ENCODE peak calls at places on chromosomes 16 and 17, in five cellular contexts. One of them, this sample, is unnamed.

GRCh38 chr17:36717088-36717487 is 115.7 kb downstream of the MRM1 start:
- DNase-seq in H1: no peak
- DNase-seq in GM12878: no peak
- DNase-seq in K562: no peak
- DNase-seq in SK-N-SH: no peak
- DNase-seq in this sample: no peak

GRCh38 chr16:50067290-50067853 is 1.6 kb downstream of the HEATR3 start:
- DNase-seq in H1: peak; percentile 46
- DNase-seq in GM12878: no peak
- DNase-seq in K562: peak; percentile 23
- DNase-seq in SK-N-SH: peak; percentile 53
- DNase-seq in this sample: peak; percentile 20

GRCh38 chr16:71440669-71441347 is 1.0 kb downstream of the TLE7 start:
- DNase-seq in K562: peak; percentile 70
- DNase-seq in SK-N-SH: peak; percentile 57
- DNase-seq in H1: peak; percentile 82
- DNase-seq in GM12878: no peak
- DNase-seq in this sample: peak; percentile 39

GRCh38 chr17:8273884-8274444 is 14.5 kb upstream of the RANGRF start:
- DNase-seq in GM12878: no peak
- DNase-seq in K562: no peak
- DNase-seq in SK-N-SH: no peak
- DNase-seq in H1: no peak
- DNase-seq in this sample: no peak

GRCh38 chr17:2259769-2260536 is 43.6 kb downstream of the SMG6 start:
- DNase-seq in GM12878: peak; percentile 85
- DNase-seq in H1: no peak
- DNase-seq in SK-N-SH: no peak
- DNase-seq in K562: no peak
- DNase-seq in this sample: peak; percentile 36

GRCh38 chr16:15732416-15732815 is 82.4 kb downstream of the NDE1 start:
- DNase-seq in K562: no peak
- DNase-seq in SK-N-SH: no peak
- DNase-seq in H1: no peak
- DNase-seq in GM12878: no peak
- DNase-seq in this sample: no peak

GRCh38 chr16:82651921-82652601 is 25.3 kb downstream of the CDH13 start:
- DNase-seq in K562: no peak
- DNase-seq in SK-N-SH: no peak
- DNase-seq in GM12878: peak; percentile 74
- DNase-seq in H1: no peak
- DNase-seq in this sample: no peak

GRCh38 chr16:23694707-23695373 is 16.2 kb downstream of the PLK1 start:
- DNase-seq in H1: peak; percentile 86
- DNase-seq in GM12878: no peak
- DNase-seq in SK-N-SH: peak; percentile 56
- DNase-seq in K562: peak; percentile 38
- DNase-seq in this sample: no peak

GRCh38 chr17:53137919-53138318 is 684.8 kb upstream of the KIF2B start:
- DNase-seq in H1: no peak
- DNase-seq in SK-N-SH: no peak
- DNase-seq in GM12878: no peak
- DNase-seq in K562: no peak
- DNase-seq in this sample: no peak

GRCh38 chr17:78883090-78883532 is 19.9 kb downstream of the CEP295NL start:
- DNase-seq in GM12878: no peak
- DNase-seq in SK-N-SH: peak; percentile 94
- DNase-seq in K562: peak; percentile 85
- DNase-seq in H1: no peak
- DNase-seq in this sample: no peak

GRCh38 chr17:78051186-78051972 is 77.2 kb downstream of the TMC6 start:
- DNase-seq in SK-N-SH: no peak
- DNase-seq in GM12878: no peak
- DNase-seq in K562: no peak
- DNase-seq in H1: no peak
- DNase-seq in this sample: no peak

GRCh38 chr17:63571632-63572310 is 21.5 kb downstream of the DCAF7 start:
- DNase-seq in H1: no peak
- DNase-seq in GM12878: no peak
- DNase-seq in SK-N-SH: no peak
- DNase-seq in K562: peak; percentile 46
- DNase-seq in this sample: no peak

GRCh38 chr17:63412234-63412633 is 33.9 kb downstream of the CYB561 start:
- DNase-seq in GM12878: no peak
- DNase-seq in SK-N-SH: no peak
- DNase-seq in K562: no peak
- DNase-seq in H1: no peak
- DNase-seq in this sample: no peak

DNA sequence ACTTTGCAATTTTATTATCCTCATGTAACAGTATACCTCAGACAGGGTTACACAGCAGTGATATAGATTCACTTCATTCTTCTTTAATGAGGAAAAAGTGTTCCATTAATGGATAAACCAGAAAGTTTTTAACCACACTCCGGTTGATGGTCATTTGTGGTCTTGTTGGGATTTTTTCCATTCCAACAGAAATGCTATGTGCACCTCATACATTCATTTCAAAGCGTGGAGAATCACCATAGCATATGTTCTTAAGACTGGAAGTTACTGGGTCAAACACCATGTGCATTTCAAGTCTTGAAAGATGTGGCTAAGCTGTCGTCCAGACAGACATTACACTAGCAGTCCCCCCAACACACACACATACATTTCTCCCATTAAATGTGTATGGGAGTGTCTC is 245.8 kb upstream of the CDH5 start:
- DNase-seq in SK-N-SH: no peak
- DNase-seq in H1: no peak
- DNase-seq in K562: no peak
- DNase-seq in GM12878: no peak
- DNase-seq in this sample: no peak
- TF ChIP-seq TAF1 in SK-N-SH: no peak
- TF ChIP-seq TAF1 in H1: no peak
- TF ChIP-seq TAF1 in K562: no peak
- TF ChIP-seq TAF1 in GM12878: no peak
- TF ChIP-seq TAF1 in this sample: no peak

DNA sequence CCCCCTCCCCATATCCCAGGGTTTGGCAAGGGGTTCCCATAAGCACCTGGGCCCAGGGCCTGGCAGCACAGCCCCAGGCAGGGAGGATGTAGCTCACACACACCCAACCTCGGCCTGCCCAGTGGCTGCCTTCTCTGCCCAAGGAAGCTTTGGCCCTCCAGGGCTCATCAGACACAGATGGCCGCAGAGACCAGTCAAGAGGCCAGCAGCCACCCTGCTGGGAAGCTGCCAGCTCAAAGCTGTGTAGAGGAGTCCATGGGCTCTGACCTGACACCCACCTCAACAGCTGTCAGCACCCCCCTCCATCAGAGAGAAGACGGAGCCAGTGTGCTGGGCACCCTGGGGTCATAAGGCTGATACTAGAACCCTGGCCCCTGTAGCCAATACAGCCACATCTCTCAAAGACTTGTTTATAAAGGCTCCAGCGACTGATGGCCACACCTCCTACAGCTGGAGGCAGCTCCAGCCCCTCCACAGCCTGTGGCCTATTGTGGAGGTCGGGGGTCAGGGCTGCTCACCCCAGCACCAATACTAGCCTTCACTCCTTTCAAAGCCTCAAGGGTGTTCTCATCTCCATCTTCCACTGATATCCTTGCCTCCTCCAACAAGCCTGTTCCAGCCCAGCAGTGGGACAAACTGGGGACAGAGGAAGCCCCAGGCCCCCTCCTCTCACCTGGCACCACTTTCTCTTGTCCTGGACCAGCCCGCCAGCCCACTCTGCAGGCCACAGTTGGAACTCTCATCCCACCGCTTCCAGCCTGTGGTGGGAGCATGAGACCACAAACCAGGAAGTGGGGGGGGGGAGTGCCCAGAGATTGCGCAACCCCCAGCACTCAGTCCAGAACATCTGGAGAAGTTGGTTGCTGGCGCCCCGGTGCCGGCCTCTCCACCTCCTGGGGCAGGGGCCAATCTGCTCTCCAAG is 2.2 kb upstream of the MPG start:
- DNase-seq in SK-N-SH: peak; percentile 63
- DNase-seq in H1: no peak
- DNase-seq in GM12878: no peak
- DNase-seq in K562: peak; percentile 73
- DNase-seq in this sample: no peak
- TF ChIP-seq TAF1 in SK-N-SH: no peak
- TF ChIP-seq TAF1 in H1: no peak
- TF ChIP-seq TAF1 in GM12878: no peak
- TF ChIP-seq TAF1 in K562: no peak
- TF ChIP-seq TAF1 in this sample: no peak

GRCh38 chr16:58284488-58284887 is 10.3 kb downstream of the PRSS54 start:
- DNase-seq in GM12878: no peak
- DNase-seq in SK-N-SH: no peak
- DNase-seq in H1: no peak
- DNase-seq in K562: no peak
- DNase-seq in this sample: no peak
- TF ChIP-seq TAF1 in GM12878: no peak
- TF ChIP-seq TAF1 in SK-N-SH: no peak
- TF ChIP-seq TAF1 in H1: no peak
- TF ChIP-seq TAF1 in K562: no peak
- TF ChIP-seq TAF1 in this sample: no peak

DNA sequence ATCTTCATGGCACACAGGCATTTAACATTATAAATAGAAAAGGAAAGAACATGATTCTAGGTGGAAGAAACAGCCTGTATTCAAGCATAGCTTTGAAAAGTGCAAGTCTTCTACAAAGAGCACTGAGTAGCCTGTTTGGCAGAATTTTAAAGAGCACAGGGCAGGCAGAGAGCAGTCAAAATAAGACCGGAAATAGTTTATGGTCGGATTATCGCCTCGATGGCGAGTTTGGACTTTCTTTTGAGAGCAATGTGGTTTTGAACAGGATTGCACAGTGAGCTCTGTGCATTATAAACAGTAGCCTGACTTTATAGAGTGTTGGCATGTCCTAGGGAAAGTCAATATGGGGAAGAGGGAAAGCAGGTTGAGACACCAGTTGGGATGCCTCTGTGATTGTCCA is 6.2 kb upstream of the TMEM100 start:
- DNase-seq in GM12878: no peak
- DNase-seq in K562: no peak
- DNase-seq in SK-N-SH: no peak
- DNase-seq in H1: no peak
- DNase-seq in this sample: no peak
- TF ChIP-seq TAF1 in GM12878: no peak
- TF ChIP-seq TAF1 in K562: no peak
- TF ChIP-seq TAF1 in SK-N-SH: no peak
- TF ChIP-seq TAF1 in H1: no peak
- TF ChIP-seq TAF1 in this sample: no peak

GRCh38 chr17:46009681-46010596 is 10.9 kb downstream of the STH start:
- DNase-seq in SK-N-SH: no peak
- DNase-seq in GM12878: no peak
- DNase-seq in K562: no peak
- DNase-seq in H1: no peak
- DNase-seq in this sample: no peak
- TF ChIP-seq TAF1 in SK-N-SH: no peak
- TF ChIP-seq TAF1 in GM12878: no peak
- TF ChIP-seq TAF1 in K562: no peak
- TF ChIP-seq TAF1 in H1: no peak
- TF ChIP-seq TAF1 in this sample: no peak

GRCh38 chr17:48209973-48210372 is 102.4 kb downstream of the SNX11 start:
- DNase-seq in GM12878: no peak
- DNase-seq in K562: no peak
- DNase-seq in H1: no peak
- DNase-seq in SK-N-SH: no peak
- DNase-seq in this sample: no peak

GRCh38 chr17:48215583-48216139 is 108.1 kb downstream of the SNX11 start:
- DNase-seq in GM12878: no peak
- DNase-seq in K562: peak; percentile 68
- DNase-seq in SK-N-SH: peak; percentile 26
- DNase-seq in H1: peak; percentile 47
- DNase-seq in this sample: no peak

GRCh38 chr17:48211787-48212186 is 104.2 kb downstream of the SNX11 start:
- DNase-seq in GM12878: no peak
- DNase-seq in SK-N-SH: no peak
- DNase-seq in H1: no peak
- DNase-seq in K562: no peak
- DNase-seq in this sample: no peak

GRCh38 chr17:48211011-48211410 is 103.4 kb downstream of the SNX11 start:
- DNase-seq in GM12878: no peak
- DNase-seq in H1: no peak
- DNase-seq in K562: no peak
- DNase-seq in SK-N-SH: no peak
- DNase-seq in this sample: no peak

GRCh38 chr17:48213797-48214196 is 106.2 kb downstream of the SNX11 start:
- DNase-seq in SK-N-SH: no peak
- DNase-seq in K562: no peak
- DNase-seq in GM12878: no peak
- DNase-seq in H1: no peak
- DNase-seq in this sample: no peak
- TF ChIP-seq TAF1 in SK-N-SH: no peak
- TF ChIP-seq TAF1 in K562: no peak
- TF ChIP-seq TAF1 in GM12878: no peak
- TF ChIP-seq TAF1 in H1: no peak
- TF ChIP-seq TAF1 in this sample: no peak

DNA sequence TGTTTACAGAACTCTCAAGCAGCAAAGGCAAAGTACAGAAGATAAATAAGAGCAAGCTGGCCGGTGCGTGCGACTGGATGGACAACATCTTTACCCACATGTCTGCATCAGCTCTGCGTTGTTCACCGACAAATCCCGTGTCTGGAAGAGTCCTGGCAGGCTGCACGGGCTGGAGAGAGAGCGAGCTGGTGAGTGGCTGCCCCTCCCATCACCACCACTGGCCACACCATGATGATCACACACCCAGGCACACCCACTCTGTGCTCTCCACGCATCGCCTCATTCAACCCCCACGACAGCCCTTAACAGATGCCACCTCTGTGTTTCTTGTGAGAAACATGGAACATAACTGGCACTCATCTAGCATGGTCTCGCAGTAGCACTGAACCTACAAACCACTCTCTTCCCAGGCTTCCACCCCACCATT is 59.2 kb downstream of the ANKRD11 start:
- DNase-seq in GM12878: no peak
- DNase-seq in K562: no peak
- DNase-seq in H1: no peak
- DNase-seq in SK-N-SH: no peak
- DNase-seq in this sample: no peak
- TF ChIP-seq TAF1 in GM12878: no peak
- TF ChIP-seq TAF1 in K562: no peak
- TF ChIP-seq TAF1 in H1: no peak
- TF ChIP-seq TAF1 in SK-N-SH: no peak
- TF ChIP-seq TAF1 in this sample: no peak

DNA sequence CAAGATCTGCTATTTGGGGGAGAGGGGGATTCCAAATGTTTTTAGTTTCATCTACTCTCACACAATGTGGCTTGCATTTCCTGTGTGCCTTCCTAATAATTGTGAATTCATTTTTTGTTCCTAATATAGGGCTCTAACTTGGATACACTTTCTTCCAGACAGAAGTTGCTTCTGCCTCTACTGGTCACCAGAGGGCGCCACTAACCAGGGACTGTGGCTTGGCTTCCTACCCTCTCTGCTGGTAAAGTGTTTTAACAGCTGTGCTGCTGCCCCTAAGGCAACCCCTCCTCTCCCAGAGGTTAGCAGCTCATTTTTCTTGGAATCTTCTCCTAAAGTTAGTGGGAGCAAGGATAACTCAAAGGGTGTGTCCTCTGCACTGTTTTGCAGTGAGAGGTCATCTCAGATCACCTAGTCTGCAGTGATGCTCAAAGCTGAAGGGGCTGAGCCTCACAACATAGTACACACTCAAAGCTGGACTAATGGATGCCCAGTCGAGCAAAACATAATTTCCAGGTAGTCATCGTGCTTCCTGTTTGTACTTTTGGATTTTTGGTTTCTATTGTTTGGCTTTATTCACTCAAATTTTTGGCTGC is 5.0 kb upstream of the PRSS54 start:
- DNase-seq in H1: peak; percentile 69
- DNase-seq in GM12878: no peak
- DNase-seq in K562: peak; percentile 30
- DNase-seq in SK-N-SH: no peak
- DNase-seq in this sample: no peak
- TF ChIP-seq TAF1 in H1: no peak
- TF ChIP-seq TAF1 in GM12878: no peak
- TF ChIP-seq TAF1 in K562: no peak
- TF ChIP-seq TAF1 in SK-N-SH: no peak
- TF ChIP-seq TAF1 in this sample: no peak

This sample was measured in GM12891.